ENCODE peak calls at places on chromosomes 4 and X, in six cellular contexts. O is A673, X is mesenchymal stem cell, I is hippocampal formation, U is RPMI8226, F is NCI-H524. E is an unnamed sample.

GRCh38 chr4:158015241-158015640 is 157.6 kb downstream of the GASK1B start:
- DNase-seq in X (peak; percentile 36), I (no peak), F (no peak), U (no peak), O (no peak), E (peak; percentile 59)

GRCh38 chrX:118066867-118067515 is 49.6 kb downstream of the KLHL13 start:
- DNase-seq in X (no peak), F (no peak), O (no peak), U (no peak), I (no peak), E (no peak)

GRCh38 chr4:81352476-81352875 is 119.2 kb downstream of the RASGEF1B start:
- DNase-seq in I (no peak), X (no peak), O (no peak), F (no peak), U (no peak), E (no peak)

GRCh38 chr4:150713251-150713650 is 131.3 kb downstream of the MAB21L2 start:
- DNase-seq in X (no peak), O (no peak), F (no peak), U (no peak), I (no peak), E (no peak)

GRCh38 chrX:108001218-108001814 is 19.1 kb upstream of the TEX13B start:
- DNase-seq in F (peak; percentile 73), I (no peak), X (peak; percentile 45), O (peak; percentile 70), U (peak; percentile 37), E (no peak)

GRCh38 chrX:68936608-68937007 is 107.8 kb downstream of the EFNB1 start:
- DNase-seq in X (peak; percentile 91), F (no peak), I (no peak), U (no peak), O (no peak), E (peak; percentile 78)

GRCh38 chr4:102623622-102624021 is 122.5 kb downstream of the NFKB1 start:
- DNase-seq in X (peak; percentile 52), O (peak; percentile 80), F (peak; percentile 41), U (no peak), I (no peak), E (no peak)

GRCh38 chr4:71230258-71230594 is 108.6 kb upstream of the SLC4A4 start:
- DNase-seq in X (peak; percentile 21), F (peak; percentile 72), I (no peak), O (peak; percentile 40), U (peak; percentile 25), E (no peak)

GRCh38 chr4:103018391-103019318 is 850 bp downstream of the SLC9B1 start:
- DNase-seq in X (no peak), U (no peak), I (no peak), F (no peak), O (peak; percentile 54), E (no peak)

GRCh38 chrX:139801397-139801813 is 93.4 kb upstream of the MCF2 start:
- DNase-seq in I (no peak), U (no peak), O (no peak), F (peak; percentile 13), X (no peak), E (no peak)

GRCh38 chr4:17475481-17475880 is 36.4 kb downstream of the QDPR start:
- DNase-seq in O (no peak), I (no peak), U (no peak), X (no peak), F (no peak), E (peak; percentile 5)

GRCh38 chrX:17057209-17057608 is 110.8 kb downstream of the REPS2 start:
- DNase-seq in X (no peak), I (no peak), F (no peak), O (no peak), U (no peak), E (no peak)

GRCh38 chrX:24259544-24260240 is 54.2 kb downstream of the SUPT20HL2 start:
- DNase-seq in I (no peak), F (peak; percentile 61), X (peak; percentile 67), U (peak; percentile 55), O (peak; percentile 82), E (no peak)

GRCh38 chr4:87243426-87244053 is 23.1 kb upstream of the KLHL8 start:
- DNase-seq in X (peak; percentile 26), I (no peak), O (no peak), U (no peak), F (no peak), E (no peak)